ENCODE peak calls at places on chromosomes 4 and X, in six cellular contexts. V, E, T, S, K and R are unnamed samples.
A peak's percentile ranks its signal among the peaks of the same experiment; 100 is the strongest.

GRCh38 chr4:122917731-122918130 is 4.7 kb downstream of the NUDT6 start:
- DNase-seq in T (no peak), E (no peak), K (no peak), V (no peak), S (no peak), R (no peak)

GRCh38 chr4:56909083-56909981 is 1.6 kb downstream of the REST start:
- DNase-seq in E (peak; percentile 54), T (peak; percentile 28), K (no peak), S (peak; percentile 47), V (no peak), R (peak; percentile 52)

GRCh38 chr4:5166377-5166776 is 115.1 kb downstream of the STK32B start:
- DNase-seq in K (no peak), S (no peak), V (no peak), E (no peak), T (no peak), R (no peak)

GRCh38 chr4:151484396-151485102 is 75.6 kb downstream of the FHIP1A start:
- DNase-seq in K (no peak), V (peak; percentile 53), T (peak; percentile 38), E (no peak), S (no peak), R (no peak)

GRCh38 chr4:152731997-152732396 is 47.5 kb downstream of the TIGD4 start:
- DNase-seq in T (no peak), S (no peak), V (no peak), K (no peak), E (no peak), R (no peak)

GRCh38 chr4:176302283-176303275 is 17.2 kb upstream of the SPCS3 start:
- DNase-seq in T (no peak), V (no peak), E (no peak), S (no peak), K (no peak), R (no peak)

GRCh38 chrX:78024349-78025108 is 55.1 kb upstream of the PGAM4 start:
- DNase-seq in T (peak; percentile 45), K (no peak), V (no peak), S (peak; percentile 18), E (peak; percentile 56), R (peak; percentile 18)

GRCh38 chr4:121784975-121785374 is 16.1 kb upstream of the EXOSC9 start:
- DNase-seq in S (no peak), T (no peak), V (no peak), E (no peak), K (no peak), R (no peak)

GRCh38 chr4:80226091-80226490 is 28.8 kb downstream of the PRDM8 start:
- DNase-seq in S (no peak), T (no peak), E (no peak), V (no peak), K (no peak), R (no peak)

GRCh38 chr4:25310066-25310824 is 2.3 kb upstream of the ZCCHC4 start:
- DNase-seq in T (no peak), E (no peak), V (no peak), S (no peak), K (peak; percentile 59), R (no peak)

GRCh38 chr4:118389731-118390520 is 37.1 kb upstream of the PRSS12 start:
- DNase-seq in S (no peak), V (no peak), T (no peak), E (no peak), K (no peak), R (no peak)

GRCh38 chr4:76611611-76612010 is 176.6 kb downstream of the SHROOM3 start:
- DNase-seq in S (no peak), T (no peak), K (no peak), V (no peak), E (no peak), R (no peak)

GRCh38 chr4:157052429-157053040 is 23.4 kb upstream of the GLRB start:
- DNase-seq in V (no peak), E (no peak), T (no peak), K (no peak), S (no peak), R (no peak)

GRCh38 chr4:141311805-141312204 is 91.1 kb downstream of the ZNF330 start:
- DNase-seq in T (no peak), S (no peak), K (no peak), E (no peak), V (no peak), R (no peak)

GRCh38 chr4:150278206-150278605 is 200.0 kb downstream of the DCLK2 start:
- DNase-seq in V (no peak), E (no peak), K (no peak), T (no peak), S (no peak), R (no peak)

GRCh38 chrX:16212436-16212835 is 45.2 kb downstream of the MAGEB17 start:
- DNase-seq in K (no peak), T (peak; percentile 0), E (peak; percentile 4), V (no peak), S (no peak), R (no peak)

GRCh38 chr4:76434901-76435688 is at the start of gene SHROOM3:
- DNase-seq in E (no peak), V (no peak), K (no peak), T (no peak), S (no peak), R (no peak)

GRCh38 chrX:39308126-39308525 is 506.9 kb downstream of the MID1IP1 start:
- DNase-seq in E (no peak), S (no peak), K (no peak), V (no peak), T (no peak), R (no peak)
- TF ChIP-seq POLR2A in E (no peak), S (no peak), K (no peak), V (no peak), T (no peak), R (no peak)

GRCh38 chrX:119753639-119754257 is 4.6 kb upstream of the SOWAHD start:
- DNase-seq in K (no peak), T (peak; percentile 25), V (no peak), E (peak; percentile 46), S (no peak), R (no peak)
- TF ChIP-seq TAF1 in K (no peak), T (no peak), V (no peak), E (no peak), S (no peak), R (no peak)

DNA sequence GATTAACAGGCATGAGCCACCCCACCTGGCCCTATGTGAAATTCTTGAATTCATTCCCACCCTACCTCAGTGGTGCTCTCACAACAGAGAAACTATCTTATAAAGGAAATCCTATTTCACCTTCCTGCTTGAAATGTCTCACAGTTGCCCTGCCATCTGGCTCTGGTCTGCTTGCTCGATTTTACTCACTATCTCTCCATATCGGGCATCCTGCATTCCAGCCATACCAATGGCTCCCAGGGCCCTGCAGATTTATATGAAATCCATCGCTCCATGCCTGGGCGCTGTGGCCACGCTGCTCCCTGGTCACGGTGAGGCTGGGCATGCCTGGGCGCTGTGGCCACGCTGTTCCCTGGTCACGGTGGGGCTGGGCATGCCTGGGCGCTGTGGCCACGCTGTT is 15.8 kb downstream of the SORBS2 start:
- DNase-seq in V (no peak), K (no peak), E (no peak), S (no peak), T (no peak), R (no peak)
- TF ChIP-seq POLR2A in V (no peak), K (no peak), E (no peak), S (no peak), T (no peak), R (no peak)

GRCh38 chr4:65951177-65951576 is 280.9 kb upstream of the EPHA5 start:
- DNase-seq in K (no peak), V (no peak), T (no peak), E (no peak), S (no peak), R (no peak)
- TF ChIP-seq TAF1 in K (no peak), V (no peak), T (no peak), E (no peak), S (no peak), R (no peak)